ENCODE peak calls at places on chromosomes 4 and X, in five cellular contexts. One of them, this sample, is unnamed.

GRCh38 chrX:67538383-67538782 is 5.4 kb upstream of the AR start:
- ATAC-seq in GM23338: no peak
- ATAC-seq in HepG2: no peak
- ATAC-seq in upper lobe of left lung: no peak
- ATAC-seq in Panc1: no peak
- ATAC-seq in this sample: no peak

GRCh38 chr4:24770111-24770584 is 25.2 kb upstream of the SOD3 start:
- ATAC-seq in GM23338: no peak
- ATAC-seq in HepG2: no peak
- ATAC-seq in upper lobe of left lung: no peak
- ATAC-seq in Panc1: no peak
- ATAC-seq in this sample: no peak

GRCh38 chr4:103424853-103425252 is 226.7 kb upstream of the CENPE start:
- ATAC-seq in GM23338: peak
- ATAC-seq in HepG2: peak
- ATAC-seq in upper lobe of left lung: no peak
- ATAC-seq in Panc1: no peak
- ATAC-seq in this sample: no peak

GRCh38 chr4:25313194-25313895 is 771 bp downstream of the ZCCHC4 start:
- ATAC-seq in GM23338: peak
- ATAC-seq in HepG2: peak
- ATAC-seq in upper lobe of left lung: no peak
- ATAC-seq in Panc1: no peak
- ATAC-seq in this sample: no peak

GRCh38 chrX:18616688-18617087 is 55.2 kb downstream of the RS1 start:
- ATAC-seq in GM23338: no peak
- ATAC-seq in HepG2: no peak
- ATAC-seq in upper lobe of left lung: peak
- ATAC-seq in Panc1: no peak
- ATAC-seq in this sample: no peak

GRCh38 chrX:138938003-138938402 is 226.5 kb upstream of the FGF13 start:
- ATAC-seq in GM23338: no peak
- ATAC-seq in HepG2: no peak
- ATAC-seq in upper lobe of left lung: no peak
- ATAC-seq in Panc1: no peak
- ATAC-seq in this sample: no peak

GRCh38 chr4:137663376-137664054 is 131.2 kb upstream of the PCDH18 start:
- ATAC-seq in GM23338: no peak
- ATAC-seq in HepG2: no peak
- ATAC-seq in upper lobe of left lung: no peak
- ATAC-seq in Panc1: no peak
- ATAC-seq in this sample: peak

GRCh38 chr4:36523182-36523581 is 241.8 kb downstream of the DTHD1 start:
- ATAC-seq in GM23338: peak
- ATAC-seq in HepG2: no peak
- ATAC-seq in upper lobe of left lung: no peak
- ATAC-seq in Panc1: no peak
- ATAC-seq in this sample: no peak

GRCh38 chr4:118732591-118733330 is 47.6 kb downstream of the METTL14 start:
- ATAC-seq in GM23338: no peak
- ATAC-seq in HepG2: no peak
- ATAC-seq in upper lobe of left lung: no peak
- ATAC-seq in Panc1: no peak
- ATAC-seq in this sample: no peak

GRCh38 chrX:68789966-68790365 is 38.9 kb upstream of the EFNB1 start:
- ATAC-seq in GM23338: no peak
- ATAC-seq in HepG2: no peak
- ATAC-seq in upper lobe of left lung: no peak
- ATAC-seq in Panc1: no peak
- ATAC-seq in this sample: no peak

GRCh38 chr4:137968956-137969709 is 273.0 kb downstream of the SLC7A11 start:
- ATAC-seq in GM23338: no peak
- ATAC-seq in HepG2: no peak
- ATAC-seq in upper lobe of left lung: no peak
- ATAC-seq in Panc1: no peak
- ATAC-seq in this sample: no peak

DNA sequence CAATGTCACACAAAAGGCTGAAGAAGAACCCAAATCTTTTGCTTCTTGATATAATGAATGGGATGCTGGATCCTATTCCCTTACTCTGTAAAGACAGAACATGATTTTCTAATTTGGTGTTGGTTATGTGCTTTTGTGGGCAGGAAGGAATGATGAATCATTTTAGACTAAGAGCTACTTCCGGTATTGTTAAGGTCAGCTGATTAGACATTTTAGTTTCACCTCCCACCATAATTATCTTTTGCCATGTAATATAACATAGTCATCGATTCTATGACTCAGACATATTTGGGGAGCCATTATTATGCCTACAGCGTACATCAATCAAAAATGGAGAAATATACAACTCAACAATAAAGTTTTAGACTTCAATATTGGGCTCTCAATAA is 265.3 kb downstream of the ZNF674 start:
- ATAC-seq in GM23338: no peak
- ATAC-seq in HepG2: no peak
- ATAC-seq in upper lobe of left lung: no peak
- ATAC-seq in Panc1: no peak
- ATAC-seq in this sample: no peak
- H3K27ac ChIP-seq in GM23338: no peak
- H3K27ac ChIP-seq in HepG2: no peak
- H3K27ac ChIP-seq in upper lobe of left lung: no peak
- H3K27ac ChIP-seq in Panc1: no peak
- H3K27ac ChIP-seq in this sample: no peak

DNA sequence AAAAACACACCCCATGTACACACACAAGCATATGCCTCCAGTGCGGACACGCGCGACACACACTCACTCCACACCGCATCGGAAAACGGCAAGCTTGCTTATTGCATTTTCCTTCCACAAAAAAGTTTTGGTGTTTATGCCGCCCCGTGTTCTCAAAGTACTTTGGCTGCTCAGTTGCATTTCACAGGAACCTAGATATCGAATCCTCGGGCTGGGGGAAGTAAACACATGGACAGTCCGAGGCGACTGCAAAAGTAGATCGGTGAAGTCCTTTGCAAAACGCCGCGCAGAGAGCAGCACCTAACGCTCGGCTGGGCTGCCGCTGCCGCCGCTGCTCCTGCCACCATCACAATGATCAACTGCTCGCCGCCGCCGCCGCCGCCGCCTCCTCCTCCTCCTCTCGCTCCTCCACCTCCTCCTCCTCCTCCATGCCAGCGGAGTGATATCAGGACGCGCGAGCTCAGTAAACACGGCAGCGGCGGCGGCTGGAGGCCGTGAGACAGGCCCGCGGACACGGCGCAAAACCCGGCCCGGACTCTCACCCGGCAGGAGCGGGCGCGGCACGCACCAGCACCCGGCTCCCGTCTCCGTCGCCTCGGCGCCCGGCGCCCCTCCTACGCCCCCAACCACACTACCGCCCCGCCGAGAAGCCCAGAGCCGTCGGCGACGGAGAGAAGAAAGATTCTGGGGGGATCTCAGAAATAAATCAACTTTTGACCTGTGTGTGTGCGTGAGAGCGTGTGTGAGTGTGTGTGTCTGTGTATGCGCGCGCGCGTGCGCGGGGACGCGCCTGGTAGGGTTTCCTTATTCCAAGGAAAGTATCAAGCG is at the start of gene MAML3:
- ATAC-seq in GM23338: peak
- ATAC-seq in HepG2: peak
- ATAC-seq in upper lobe of left lung: peak
- ATAC-seq in Panc1: peak
- ATAC-seq in this sample: peak
- TF ChIP-seq POLR2AphosphoS5 in GM23338: peak
- TF ChIP-seq POLR2AphosphoS5 in HepG2: no peak
- TF ChIP-seq POLR2AphosphoS5 in upper lobe of left lung: peak
- TF ChIP-seq POLR2AphosphoS5 in Panc1: peak
- TF ChIP-seq POLR2AphosphoS5 in this sample: peak

GRCh38 chr4:77146426-77147399 is 10.3 kb upstream of the CCNG2 start:
- ATAC-seq in GM23338: no peak
- ATAC-seq in HepG2: no peak
- ATAC-seq in upper lobe of left lung: no peak
- ATAC-seq in Panc1: peak
- ATAC-seq in this sample: no peak
- H3K27ac ChIP-seq in GM23338: no peak
- H3K27ac ChIP-seq in HepG2: no peak
- H3K27ac ChIP-seq in upper lobe of left lung: no peak
- H3K27ac ChIP-seq in Panc1: peak
- H3K27ac ChIP-seq in this sample: no peak

DNA sequence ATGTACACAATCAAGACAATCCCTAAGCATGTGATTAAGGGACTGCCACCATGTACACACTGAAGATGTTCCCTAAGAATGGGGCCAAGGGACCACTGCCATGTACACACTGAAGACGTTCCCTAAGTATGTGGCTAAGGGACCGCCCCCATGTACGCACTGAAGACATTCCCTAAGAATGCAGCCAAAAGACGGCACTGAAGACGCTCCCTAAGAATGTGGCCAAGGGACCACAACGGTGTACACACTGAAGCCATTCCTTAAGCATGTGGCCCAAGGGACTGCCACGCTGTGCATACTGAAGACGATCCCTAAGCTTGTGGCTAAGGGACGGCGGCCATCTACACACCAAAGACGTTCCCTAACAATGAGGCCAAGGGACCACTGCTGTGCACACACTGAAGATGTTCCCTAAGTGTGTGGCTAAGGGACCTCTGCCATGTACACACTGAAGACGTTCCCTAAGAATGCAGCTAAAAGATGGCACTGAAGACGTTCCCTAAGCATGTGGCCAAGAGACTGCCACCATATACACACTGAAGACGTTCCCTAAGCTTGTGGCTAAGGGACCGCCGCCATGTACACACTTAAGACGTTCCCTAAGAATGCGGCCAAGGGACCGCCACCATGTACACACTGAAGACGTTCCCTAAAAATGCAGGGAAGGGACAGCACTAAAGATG is 26.4 kb downstream of the DHRSX start:
- ATAC-seq in GM23338: peak
- ATAC-seq in HepG2: no peak
- ATAC-seq in upper lobe of left lung: no peak
- ATAC-seq in Panc1: no peak
- ATAC-seq in this sample: no peak
- TF ChIP-seq POLR2AphosphoS5 in GM23338: no peak
- TF ChIP-seq POLR2AphosphoS5 in HepG2: no peak
- TF ChIP-seq POLR2AphosphoS5 in upper lobe of left lung: no peak
- TF ChIP-seq POLR2AphosphoS5 in Panc1: no peak
- TF ChIP-seq POLR2AphosphoS5 in this sample: no peak

DNA sequence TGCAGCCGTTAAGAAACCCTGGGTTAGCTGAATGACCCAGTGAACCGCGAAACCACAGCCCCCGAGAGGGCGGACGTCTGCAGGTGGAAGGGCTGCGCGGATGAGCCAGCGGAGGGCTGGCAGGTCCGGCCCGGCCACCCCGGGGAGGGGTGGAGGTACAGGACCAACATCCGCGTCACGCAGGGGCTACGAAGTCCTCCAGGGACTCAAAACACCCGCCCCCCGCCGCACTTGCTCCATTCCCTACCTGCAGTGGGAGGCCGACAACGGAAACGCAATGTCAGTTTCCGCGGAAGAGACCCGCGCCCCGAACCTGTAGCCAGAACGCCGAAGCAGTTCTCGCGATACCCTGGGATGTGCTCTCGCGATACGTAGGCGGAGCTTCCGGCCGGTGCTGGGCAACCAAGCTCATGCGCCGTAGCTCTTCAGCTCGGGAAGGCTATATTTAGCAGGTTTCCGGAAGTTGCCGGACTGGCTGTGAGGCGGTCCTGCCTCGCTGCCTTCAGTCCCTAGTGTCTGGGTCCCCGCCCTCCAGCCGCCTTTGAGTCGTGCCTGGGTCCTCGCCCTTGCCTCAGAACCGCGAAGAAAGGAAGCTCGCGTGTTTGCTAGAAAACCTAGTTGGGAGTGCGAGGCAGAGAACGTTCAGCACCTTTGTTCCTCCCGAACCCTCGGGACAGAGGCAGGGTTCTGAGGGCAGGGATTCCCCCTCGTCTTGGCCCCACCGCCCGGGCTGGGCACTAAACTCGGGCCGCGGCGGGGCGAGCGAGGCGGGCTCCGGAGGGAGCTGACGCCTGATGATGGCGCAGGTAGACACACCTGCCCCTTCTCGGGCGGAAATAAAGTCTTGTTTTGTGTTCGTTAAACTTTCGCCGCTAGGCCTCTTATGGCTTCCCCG is at the start of the genes OFD1 and TRAPPC2:
- ATAC-seq in GM23338: peak
- ATAC-seq in HepG2: peak
- ATAC-seq in upper lobe of left lung: peak
- ATAC-seq in Panc1: peak
- ATAC-seq in this sample: peak
- H3K27ac ChIP-seq in GM23338: peak
- H3K27ac ChIP-seq in HepG2: peak
- H3K27ac ChIP-seq in upper lobe of left lung: peak
- H3K27ac ChIP-seq in Panc1: peak
- H3K27ac ChIP-seq in this sample: peak

DNA sequence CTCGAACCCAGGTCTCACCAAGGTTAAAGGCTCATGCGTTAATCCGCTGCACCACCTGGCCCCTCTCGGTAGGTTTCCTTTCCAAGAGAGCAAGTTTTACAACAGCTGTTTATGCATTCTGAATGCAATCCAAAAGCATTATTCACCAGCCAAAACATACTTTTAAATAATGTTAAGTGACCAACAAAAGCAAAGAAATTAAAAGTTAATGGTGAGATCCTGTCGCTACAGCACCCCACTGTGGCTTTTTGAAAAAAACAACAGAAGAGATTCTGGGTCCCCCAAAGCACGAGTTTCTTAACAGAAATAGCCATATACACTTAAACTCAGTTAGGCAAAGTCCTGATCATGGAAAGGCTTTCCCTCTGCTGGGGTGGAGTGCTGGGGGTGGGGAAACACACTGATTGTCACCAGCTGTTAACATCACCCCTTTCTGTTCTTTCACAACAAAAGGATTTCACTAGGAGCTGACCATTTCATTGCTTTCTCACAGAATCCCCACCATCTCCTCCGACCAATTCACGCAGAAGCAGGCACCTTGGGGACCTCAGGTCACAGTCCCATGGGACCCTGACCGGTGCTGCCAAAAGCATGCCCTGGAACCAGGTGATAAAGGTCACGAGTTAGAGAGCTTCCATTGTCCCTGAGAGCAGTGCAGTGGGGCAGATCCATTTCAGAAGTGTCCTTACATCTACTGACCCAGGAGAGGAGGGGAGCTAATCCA is 51.2 kb downstream of the ZNF827 start:
- ATAC-seq in GM23338: peak
- ATAC-seq in HepG2: no peak
- ATAC-seq in upper lobe of left lung: peak
- ATAC-seq in Panc1: no peak
- ATAC-seq in this sample: peak
- TF ChIP-seq POLR2AphosphoS5 in GM23338: no peak
- TF ChIP-seq POLR2AphosphoS5 in HepG2: no peak
- TF ChIP-seq POLR2AphosphoS5 in upper lobe of left lung: no peak
- TF ChIP-seq POLR2AphosphoS5 in Panc1: no peak
- TF ChIP-seq POLR2AphosphoS5 in this sample: no peak